ENCODE peak calls at places on chromosomes 5 and 9, in four cellular contexts. A is endodermal cell, G is DND-41, N is right lobe of liver. P is an unnamed sample.

GRCh38 chr9:72203205-72203803 is 54.1 kb downstream of the GDA start:
- DNase-seq in A (peak; percentile 66), G (peak; percentile 12), N (no peak), P (peak; percentile 63)

GRCh38 chr9:21110708-21111576 is 30.7 kb downstream of the IFNW1 start:
- DNase-seq in A (no peak), G (peak; percentile 41), N (no peak), P (peak; percentile 40)

GRCh38 chr9:27665121-27665520 is 91.8 kb upstream of the C9orf72 start:
- DNase-seq in A (peak; percentile 45), G (no peak), N (no peak), P (no peak)

GRCh38 chr5:96209829-96210228 is 223.2 kb downstream of the PCSK1 start:
- DNase-seq in A (no peak), G (no peak), N (no peak), P (no peak)

GRCh38 chr5:96823900-96824351 is 16.2 kb upstream of the ERAP1 start:
- DNase-seq in A (no peak), G (no peak), N (no peak), P (no peak)

GRCh38 chr9:114281421-114282103 is 41.3 kb upstream of the ORM1 start:
- DNase-seq in A (peak; percentile 36), G (no peak), N (no peak), P (peak; percentile 34)

GRCh38 chr9:110923601-110924000 is 114.7 kb downstream of the LPAR1 start:
- DNase-seq in A (no peak), G (no peak), N (no peak), P (no peak)

GRCh38 chr9:38295751-38296150 is 96.8 kb upstream of the ALDH1B1 start:
- DNase-seq in A (no peak), G (no peak), N (no peak), P (no peak)

GRCh38 chr9:122941560-122942234 is 877 bp downstream of the RABGAP1 start:
- DNase-seq in A (no peak), G (no peak), N (no peak), P (peak; percentile 22)

GRCh38 chr5:178271726-178272479 is 39.3 kb upstream of the PHYKPL start:
- DNase-seq in A (no peak), G (no peak), N (no peak), P (no peak)

GRCh38 chr5:135466178-135467050 is 14.3 kb upstream of the TIFAB start:
- DNase-seq in A (peak; percentile 95), G (peak; percentile 73), N (peak; percentile 81), P (peak; percentile 96)

GRCh38 chr5:141476132-141476909 is 555 bp downstream of the PCDHGC3 start:
- DNase-seq in A (peak; percentile 78), G (peak; percentile 11), N (peak; percentile 47), P (no peak)

GRCh38 chr9:114666841-114667240 is 9.2 kb upstream of the TEX53 start:
- DNase-seq in A (peak; percentile 59), G (no peak), N (no peak), P (no peak)

GRCh38 chr5:125457617-125458016 is 711.2 kb upstream of the ZNF608 start:
- DNase-seq in A (no peak), G (no peak), N (no peak), P (no peak)

GRCh38 chr9:88775559-88775958 is 215.7 kb upstream of the S1PR3 start:
- DNase-seq in A (no peak), G (no peak), N (no peak), P (no peak)

GRCh38 chr9:108640211-108640610 is 215.6 kb downstream of the ACTL7B start:
- DNase-seq in A (no peak), G (no peak), N (no peak), P (no peak)

GRCh38 chr5:5558102-5558501 is 135.6 kb downstream of the ICE1 start:
- DNase-seq in A (no peak), G (no peak), N (no peak), P (no peak)

GRCh38 chr5:73104326-73104725 is 16.0 kb upstream of the TMEM171 start:
- DNase-seq in A (no peak), G (no peak), N (no peak), P (no peak)

GRCh38 chr5:68331202-68332108 is 115.9 kb downstream of the PIK3R1 start:
- DNase-seq in A (no peak), G (no peak), N (no peak), P (no peak)

GRCh38 chr5:76363385-76364261 is 39.5 kb upstream of the IQGAP2 start:
- DNase-seq in A (no peak), G (no peak), N (peak; percentile 67), P (no peak)

GRCh38 chr5:153352685-153353219 is 137.7 kb upstream of the GRIA1 start:
- DNase-seq in A (no peak), G (no peak), N (no peak), P (no peak)

GRCh38 chr5:140298183-140298601 is 4.7 kb downstream of the PFDN1 start:
- DNase-seq in A (no peak), G (no peak), N (no peak), P (no peak)

GRCh38 chr9:89923961-89924504 is 319.2 kb downstream of the GADD45G start:
- DNase-seq in A (peak; percentile 43), G (no peak), N (peak; percentile 76), P (no peak)

GRCh38 chr9:5536684-5537083 is 26.4 kb downstream of the PDCD1LG2 start:
- DNase-seq in A (no peak), G (no peak), N (no peak), P (no peak)

GRCh38 chr9:5531251-5531972 is 21.1 kb downstream of the PDCD1LG2 start:
- DNase-seq in A (no peak), G (no peak), N (no peak), P (no peak)

GRCh38 chr9:5532790-5533189 is 22.5 kb downstream of the PDCD1LG2 start:
- DNase-seq in A (no peak), G (no peak), N (no peak), P (no peak)

GRCh38 chr9:5529683-5530221 is 19.4 kb downstream of the PDCD1LG2 start:
- DNase-seq in A (no peak), G (no peak), N (no peak), P (no peak)

DNA sequence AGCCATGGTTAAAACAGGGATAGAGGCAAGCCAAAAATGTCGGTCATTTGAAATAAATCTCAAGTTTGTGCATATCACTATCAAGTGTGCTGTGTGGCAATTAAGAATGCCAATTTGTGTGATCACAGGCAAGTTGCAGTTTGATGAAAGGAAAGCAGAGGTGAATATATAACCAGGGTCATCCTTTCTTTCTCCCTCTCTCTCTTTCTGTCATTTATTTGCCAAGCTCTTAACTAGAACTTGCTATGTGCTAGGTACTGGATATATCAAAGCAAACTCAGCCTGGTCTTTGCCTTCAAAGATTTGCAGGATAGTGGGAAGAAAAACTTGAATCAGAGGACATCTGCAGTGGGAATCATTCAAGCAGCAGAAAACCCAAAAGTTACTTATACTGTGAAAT is 22.0 kb downstream of the PDCD1LG2 start:
- DNase-seq in A (no peak), G (no peak), N (no peak), P (no peak)
- H3K4me3 ChIP-seq in A (no peak overlapping the region), G (no peak overlapping the region), N (no peak overlapping the region), P (no peak overlapping the region)

GRCh38 chr5:98905857-98906688 is 22.7 kb downstream of the CHD1 start:
- DNase-seq in A (no peak), G (no peak), N (no peak), P (no peak)

GRCh38 chr5:98902733-98903132 is 26.1 kb downstream of the CHD1 start:
- DNase-seq in A (no peak), G (no peak), N (no peak), P (no peak)

GRCh38 chr5:98907951-98908350 is 20.9 kb downstream of the CHD1 start:
- DNase-seq in A (no peak), G (no peak), N (no peak), P (no peak)

GRCh38 chr5:98906756-98907355 is 22.0 kb downstream of the CHD1 start:
- DNase-seq in A (no peak), G (no peak), N (no peak), P (no peak)

GRCh38 chr5:98904786-98905185 is 24.0 kb downstream of the CHD1 start:
- DNase-seq in A (no peak), G (no peak), N (no peak), P (no peak)
- H3K36me3 ChIP-seq in A (peaks cover 64% of the 10 kb centered on the region), G (peaks cover 81% of the 10 kb centered on the region), N (peaks cover 8% of the 10 kb centered on the region), P (peaks cover 9% of the 10 kb centered on the region)

DNA sequence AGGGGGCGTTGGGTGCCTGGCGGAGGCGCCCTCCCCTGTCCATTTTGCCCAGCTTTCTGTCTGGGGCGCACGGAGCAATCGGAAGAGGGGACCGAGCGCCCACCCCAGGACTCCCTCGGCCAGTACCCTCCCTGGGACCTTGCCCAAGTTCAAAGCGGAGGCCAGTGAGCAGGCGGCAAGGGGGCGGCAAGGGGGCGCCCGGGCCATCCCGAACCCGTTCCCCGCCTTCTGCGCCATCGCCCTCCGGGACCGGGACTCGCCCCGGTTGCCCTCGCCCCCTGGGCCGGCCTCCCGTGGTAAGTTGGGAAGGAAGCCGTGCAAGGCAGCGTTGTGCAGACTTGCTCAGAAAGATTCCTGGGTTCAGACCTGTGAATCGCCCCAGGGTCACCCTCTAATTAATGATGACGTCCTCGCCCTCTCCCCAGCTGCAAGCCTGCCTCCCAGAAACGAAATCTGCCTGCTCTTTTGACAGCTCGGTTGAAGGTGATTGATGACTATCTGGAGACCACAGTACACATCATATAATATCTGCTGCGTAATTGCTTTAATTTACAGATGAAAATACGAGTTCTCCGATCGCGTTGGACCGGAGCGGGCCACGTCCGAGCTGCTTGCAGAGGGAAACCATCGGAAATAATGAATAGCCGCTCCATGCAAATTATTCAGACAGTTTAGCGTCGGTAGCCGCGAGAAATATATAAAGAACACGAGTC is 1.4 kb upstream of the IRX4 start:
- DNase-seq in A (no peak), G (no peak), N (no peak), P (no peak)
- H3K4me3 ChIP-seq in A (peak overlapping the region; percentile 23), G (no peak overlapping the region), N (no peak overlapping the region), P (peak overlapping the region; percentile 45)

GRCh38 chr9:134688231-134688630 is 46.6 kb downstream of the COL5A1 start:
- DNase-seq in A (no peak), G (no peak), N (peak; percentile 13), P (no peak)
- H3K36me3 ChIP-seq in A (no peaks in the 10 kb centered on the region), G (no peaks in the 10 kb centered on the region), N (no peaks in the 10 kb centered on the region), P (no peaks in the 10 kb centered on the region)

GRCh38 chr9:136949239-136949816 is 2.7 kb upstream of the LCN12 start:
- DNase-seq in A (no peak), G (no peak), N (no peak), P (no peak)
- H3K4me3 ChIP-seq in A (peak overlapping the region; percentile 76), G (peak overlapping the region; percentile 63), N (peak overlapping the region; percentile 94), P (peak overlapping the region; percentile 75)

GRCh38 chr5:644509-644908 is 32.4 kb downstream of the CEP72 start:
- DNase-seq in A (no peak), G (no peak), N (no peak), P (no peak)

GRCh38 chr5:643351-643801 is 31.2 kb downstream of the CEP72 start:
- DNase-seq in A (no peak), G (no peak), N (peak; percentile 12), P (no peak)

GRCh38 chr5:642481-642880 is 30.3 kb downstream of the CEP72 start:
- DNase-seq in A (no peak), G (no peak), N (peak; percentile 16), P (no peak)

GRCh38 chr5:644971-645370 is 32.8 kb downstream of the CEP72 start:
- DNase-seq in A (no peak), G (no peak), N (no peak), P (no peak)

GRCh38 chr5:643811-644271 is 31.7 kb downstream of the CEP72 start:
- DNase-seq in A (no peak), G (no peak), N (peak; percentile 10), P (no peak)
- H3K36me3 ChIP-seq in A (peaks cover 48% of the 10 kb centered on the region), G (peaks cover 94% of the 10 kb centered on the region), N (no peaks in the 10 kb centered on the region), P (peaks cover 28% of the 10 kb centered on the region)

P was measured in H7.